ENCODE peak calls at places on chromosomes 6 and 20, in four cellular contexts. One of them, this sample, is unnamed.

GRCh38 chr6:38182426-38182825 is 362.9 kb downstream of the ZFAND3 start:
- DNase-seq in spleen: peak
- DNase-seq in upper lobe of right lung: peak
- DNase-seq in AG09309: no peak
- DNase-seq in this sample: no peak

GRCh38 chr20:22684763-22685443 is 100.5 kb upstream of the FOXA2 start:
- DNase-seq in AG09309: no peak
- DNase-seq in upper lobe of right lung: no peak
- DNase-seq in spleen: no peak
- DNase-seq in this sample: no peak

GRCh38 chr6:9204171-9204570 is 768.8 kb upstream of the SLC35B3 start:
- DNase-seq in upper lobe of right lung: no peak
- DNase-seq in AG09309: peak
- DNase-seq in spleen: no peak
- DNase-seq in this sample: peak

GRCh38 chr20:51622004-51622874 is 79.7 kb upstream of the NFATC2 start:
- DNase-seq in AG09309: no peak
- DNase-seq in spleen: no peak
- DNase-seq in upper lobe of right lung: no peak
- DNase-seq in this sample: no peak

GRCh38 chr6:162200036-162200435 is 527.5 kb downstream of the PRKN start:
- DNase-seq in upper lobe of right lung: no peak
- DNase-seq in spleen: no peak
- DNase-seq in AG09309: no peak
- DNase-seq in this sample: no peak

GRCh38 chr6:157603971-157604370 is 219.1 kb upstream of the SNX9 start:
- DNase-seq in upper lobe of right lung: no peak
- DNase-seq in AG09309: no peak
- DNase-seq in spleen: no peak
- DNase-seq in this sample: no peak

GRCh38 chr6:52416629-52417151 is 3.5 kb upstream of the EFHC1 start:
- DNase-seq in AG09309: peak
- DNase-seq in upper lobe of right lung: no peak
- DNase-seq in spleen: no peak
- DNase-seq in this sample: peak

GRCh38 chr6:13220266-13220665 is 108.1 kb downstream of the TBC1D7 start:
- DNase-seq in AG09309: no peak
- DNase-seq in spleen: no peak
- DNase-seq in upper lobe of right lung: no peak
- DNase-seq in this sample: no peak

GRCh38 chr20:2429061-2429460 is 41.5 kb downstream of the SNRPB start:
- DNase-seq in spleen: no peak
- DNase-seq in AG09309: no peak
- DNase-seq in upper lobe of right lung: no peak
- DNase-seq in this sample: no peak

GRCh38 chr6:89611666-89612065 is 26.9 kb downstream of the LYRM2 start:
- DNase-seq in upper lobe of right lung: no peak
- DNase-seq in AG09309: no peak
- DNase-seq in spleen: no peak
- DNase-seq in this sample: peak

GRCh38 chr20:24746351-24746685 is 202.8 kb upstream of the CST7 start:
- DNase-seq in upper lobe of right lung: no peak
- DNase-seq in AG09309: no peak
- DNase-seq in spleen: peak
- DNase-seq in this sample: no peak

GRCh38 chr20:58251348-58251978 is 23.0 kb upstream of the ANKRD60 start:
- DNase-seq in upper lobe of right lung: no peak
- DNase-seq in spleen: no peak
- DNase-seq in AG09309: no peak
- DNase-seq in this sample: no peak

GRCh38 chr6:94498099-94498498 is 1078.7 kb upstream of the EPHA7 start:
- DNase-seq in AG09309: no peak
- DNase-seq in upper lobe of right lung: no peak
- DNase-seq in spleen: no peak
- DNase-seq in this sample: no peak

GRCh38 chr20:41895216-41895615 is 277.0 kb upstream of the CHD6 start:
- DNase-seq in AG09309: no peak
- DNase-seq in spleen: no peak
- DNase-seq in upper lobe of right lung: no peak
- DNase-seq in this sample: no peak

GRCh38 chr20:41895633-41896032 is 277.5 kb upstream of the CHD6 start:
- DNase-seq in AG09309: no peak
- DNase-seq in spleen: no peak
- DNase-seq in upper lobe of right lung: no peak
- DNase-seq in this sample: no peak

GRCh38 chr20:41894255-41894963 is 276.2 kb upstream of the CHD6 start:
- DNase-seq in spleen: no peak
- DNase-seq in AG09309: no peak
- DNase-seq in upper lobe of right lung: no peak
- DNase-seq in this sample: no peak

GRCh38 chr20:41900292-41900691 is 282.1 kb upstream of the CHD6 start:
- DNase-seq in AG09309: no peak
- DNase-seq in spleen: no peak
- DNase-seq in upper lobe of right lung: no peak
- DNase-seq in this sample: no peak

GRCh38 chr20:41897708-41898107 is 279.5 kb upstream of the CHD6 start:
- DNase-seq in AG09309: no peak
- DNase-seq in upper lobe of right lung: no peak
- DNase-seq in spleen: no peak
- DNase-seq in this sample: no peak
- TF ChIP-seq CTCF in AG09309: no peak
- TF ChIP-seq CTCF in upper lobe of right lung: no peak
- TF ChIP-seq CTCF in spleen: no peak
- TF ChIP-seq CTCF in this sample: no peak

DNA sequence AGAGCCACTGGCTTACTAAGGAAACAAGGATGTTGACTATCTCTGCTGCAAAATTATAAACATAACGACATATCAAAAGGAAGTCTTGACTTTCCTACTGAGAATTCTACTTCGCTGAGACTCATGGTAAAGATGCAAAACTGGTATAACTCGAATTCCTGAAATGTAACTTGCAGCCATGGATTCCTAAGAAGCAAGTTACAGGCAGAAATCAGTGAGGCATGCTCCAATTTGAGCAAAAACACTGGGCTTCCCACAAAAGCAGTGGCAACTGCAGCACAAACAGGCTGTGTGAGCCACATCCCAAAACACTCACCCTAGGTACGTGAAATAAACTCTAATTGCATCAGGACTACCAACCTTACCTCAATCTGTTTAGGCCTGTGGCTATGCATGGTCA is 102.3 kb upstream of the BEND6 start:
- DNase-seq in upper lobe of right lung: no peak
- DNase-seq in AG09309: no peak
- DNase-seq in spleen: no peak
- DNase-seq in this sample: no peak
- H3K4me3 ChIP-seq in upper lobe of right lung: no peak
- H3K4me3 ChIP-seq in AG09309: no peak
- H3K4me3 ChIP-seq in spleen: no peak
- H3K4me3 ChIP-seq in this sample: no peak

DNA sequence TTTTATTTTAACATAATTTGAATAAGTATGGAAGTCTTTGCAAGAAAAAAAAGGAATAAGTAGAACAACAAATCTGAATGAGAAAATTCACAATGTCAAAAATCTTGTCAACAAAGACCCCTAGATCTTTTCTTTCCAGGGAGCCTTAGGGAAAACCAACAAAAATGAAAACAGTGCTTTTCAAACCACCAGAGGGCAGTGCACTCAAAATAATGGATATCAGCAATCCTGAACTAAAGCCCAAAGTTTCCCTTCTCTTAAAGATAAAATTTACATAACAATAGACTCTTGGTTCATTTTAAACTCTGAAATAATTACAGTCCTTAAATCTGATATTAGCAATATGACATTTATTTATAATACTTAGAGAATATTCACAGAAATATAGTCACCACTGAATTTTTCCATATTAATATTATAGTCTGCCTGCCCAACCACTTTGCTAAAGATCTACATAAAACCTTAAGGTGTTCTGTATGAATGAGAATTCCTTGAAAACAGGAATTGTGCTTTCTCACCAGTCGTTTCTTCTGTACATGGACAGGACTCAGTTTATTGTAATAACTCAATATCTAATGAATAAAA is 105.3 kb upstream of the BMP5 start:
- DNase-seq in spleen: no peak
- DNase-seq in AG09309: peak
- DNase-seq in upper lobe of right lung: no peak
- DNase-seq in this sample: peak
- TF ChIP-seq CTCF in spleen: peak
- TF ChIP-seq CTCF in AG09309: peak
- TF ChIP-seq CTCF in upper lobe of right lung: peak
- TF ChIP-seq CTCF in this sample: peak

GRCh38 chr20:63553251-63553932 is 567 bp upstream of the FNDC11 start:
- DNase-seq in spleen: peak
- DNase-seq in upper lobe of right lung: peak
- DNase-seq in AG09309: no peak
- DNase-seq in this sample: peak

GRCh38 chr20:63554361-63555278 is 661 bp downstream of the FNDC11 start:
- DNase-seq in spleen: peak
- DNase-seq in AG09309: no peak
- DNase-seq in upper lobe of right lung: no peak
- DNase-seq in this sample: no peak

GRCh38 chr20:63551068-63551467 is 2.9 kb upstream of the FNDC11 start:
- DNase-seq in upper lobe of right lung: no peak
- DNase-seq in AG09309: no peak
- DNase-seq in spleen: no peak
- DNase-seq in this sample: peak

GRCh38 chr20:63553933-63554290 is at the start of gene FNDC11:
- DNase-seq in upper lobe of right lung: peak
- DNase-seq in AG09309: no peak
- DNase-seq in spleen: peak
- DNase-seq in this sample: peak

GRCh38 chr20:63552481-63553249 is 1.3 kb upstream of the FNDC11 start:
- DNase-seq in upper lobe of right lung: no peak
- DNase-seq in spleen: no peak
- DNase-seq in AG09309: no peak
- DNase-seq in this sample: no peak
- H3K4me3 ChIP-seq in upper lobe of right lung: no peak
- H3K4me3 ChIP-seq in spleen: no peak
- H3K4me3 ChIP-seq in AG09309: no peak
- H3K4me3 ChIP-seq in this sample: no peak

GRCh38 chr6:84870693-84871092 is 106.3 kb upstream of the TBX18 start:
- DNase-seq in upper lobe of right lung: no peak
- DNase-seq in AG09309: no peak
- DNase-seq in spleen: no peak
- DNase-seq in this sample: no peak
- TF ChIP-seq CTCF in upper lobe of right lung: no peak
- TF ChIP-seq CTCF in AG09309: no peak
- TF ChIP-seq CTCF in spleen: no peak
- TF ChIP-seq CTCF in this sample: peak

GRCh38 chr6:91754691-91755090 is 1167.8 kb upstream of the MAP3K7 start:
- DNase-seq in AG09309: no peak
- DNase-seq in spleen: no peak
- DNase-seq in upper lobe of right lung: no peak
- DNase-seq in this sample: no peak
- H3K4me3 ChIP-seq in AG09309: no peak
- H3K4me3 ChIP-seq in spleen: no peak
- H3K4me3 ChIP-seq in upper lobe of right lung: no peak
- H3K4me3 ChIP-seq in this sample: no peak

DNA sequence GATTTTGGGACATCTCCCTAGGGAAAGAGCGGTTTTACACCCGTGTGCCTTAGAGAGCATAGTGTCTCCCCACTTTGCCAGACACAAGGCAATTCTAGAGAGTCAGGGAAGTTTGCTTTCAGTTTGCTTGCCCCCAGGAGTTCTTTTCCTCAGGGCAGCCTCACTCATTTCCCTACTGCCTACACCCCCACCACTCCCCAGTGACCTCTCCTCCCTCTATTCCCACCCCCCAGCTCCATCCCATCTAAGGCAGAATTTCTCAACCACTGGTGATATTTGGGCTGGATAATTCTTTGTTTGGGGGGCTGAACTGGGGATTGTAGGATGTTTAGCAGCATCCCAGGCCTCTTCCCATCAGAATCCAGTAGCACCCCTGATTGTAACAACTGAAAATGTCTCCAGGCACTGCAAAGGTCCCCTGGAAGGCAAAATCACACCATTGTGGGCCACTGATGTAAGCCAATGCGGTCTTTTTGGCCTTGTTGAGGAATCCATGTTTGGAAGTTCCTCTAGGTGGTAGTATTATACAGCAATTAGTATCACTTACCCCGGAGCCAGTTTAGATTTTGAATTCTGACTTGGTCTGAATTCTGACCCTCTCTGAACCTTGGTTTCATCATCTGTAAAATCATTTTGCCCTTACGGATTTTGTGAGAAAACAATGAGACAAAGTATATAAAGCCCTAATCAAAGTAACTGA is 1.3 kb downstream of the EPPIN start:
- DNase-seq in spleen: no peak
- DNase-seq in upper lobe of right lung: no peak
- DNase-seq in AG09309: peak
- DNase-seq in this sample: peak
- TF ChIP-seq CTCF in spleen: no peak
- TF ChIP-seq CTCF in upper lobe of right lung: peak
- TF ChIP-seq CTCF in AG09309: peak
- TF ChIP-seq CTCF in this sample: peak

GRCh38 chr6:393391-394221 is 2.1 kb downstream of the IRF4 start:
- DNase-seq in spleen: peak
- DNase-seq in AG09309: no peak
- DNase-seq in upper lobe of right lung: no peak
- DNase-seq in this sample: no peak

GRCh38 chr6:396126-396520 is 4.6 kb downstream of the IRF4 start:
- DNase-seq in AG09309: no peak
- DNase-seq in upper lobe of right lung: no peak
- DNase-seq in spleen: no peak
- DNase-seq in this sample: no peak

GRCh38 chr6:397056-397455 is 5.5 kb downstream of the IRF4 start:
- DNase-seq in spleen: no peak
- DNase-seq in upper lobe of right lung: no peak
- DNase-seq in AG09309: no peak
- DNase-seq in this sample: no peak

GRCh38 chr6:394641-395289 is 3.2 kb downstream of the IRF4 start:
- DNase-seq in upper lobe of right lung: no peak
- DNase-seq in AG09309: no peak
- DNase-seq in spleen: no peak
- DNase-seq in this sample: no peak

GRCh38 chr6:395432-396125 is 4.0 kb downstream of the IRF4 start:
- DNase-seq in spleen: no peak
- DNase-seq in upper lobe of right lung: no peak
- DNase-seq in AG09309: no peak
- DNase-seq in this sample: no peak
- H3K4me3 ChIP-seq in spleen: no peak
- H3K4me3 ChIP-seq in upper lobe of right lung: no peak
- H3K4me3 ChIP-seq in AG09309: no peak
- H3K4me3 ChIP-seq in this sample: no peak